ENCODE peak calls at places on chromosomes 1 and 21, in ten cellular contexts. X is stomach; K is brain microvascular endothelial cell; C is breast epithelium; Y is tibial nerve; J is PC-9; H is CD8-positive, alpha-beta T cell; E is tibial artery; W is transverse colon; T is Peyer's patch. B is an unnamed sample. For H3K36me3, the result is how much of the 10 kb centered on the place peaks cover.

GRCh38 chr1:2165636-2166035 is 28.9 kb downstream of the FAAP20 start:
- DNase-seq in X (no peak), K (no peak), C (no peak), Y (no peak), J (no peak), H (no peak), E (no peak), W (no peak), T (no peak), B (no peak)

GRCh38 chr21:45534591-45535331 is 7.5 kb downstream of the SLC19A1 start:
- DNase-seq in X (peak), K (no peak), C (no peak), Y (peak), J (no peak), H (no peak), E (peak), W (peak), T (no peak), B (no peak)

GRCh38 chr1:103063911-103064310 is 44.4 kb downstream of the COL11A1 start:
- DNase-seq in X (no peak), K (no peak), C (no peak), Y (no peak), J (no peak), H (no peak), E (no peak), W (no peak), T (no peak), B (no peak)

GRCh38 chr1:179826626-179827280 is 50.9 kb downstream of the TOR1AIP2 start:
- DNase-seq in X (no peak), K (no peak), C (no peak), Y (no peak), J (no peak), H (no peak), E (peak), W (no peak), T (peak), B (no peak)

GRCh38 chr1:9321480-9321849 is 28.8 kb downstream of the SPSB1 start:
- DNase-seq in X (no peak), K (peak), C (no peak), Y (no peak), J (no peak), H (no peak), E (no peak), W (no peak), T (no peak), B (no peak)

GRCh38 chr1:201827321-201828281 is 1.4 kb upstream of the IPO9 start:
- DNase-seq in X (no peak), K (no peak), C (no peak), Y (no peak), J (no peak), H (no peak), E (no peak), W (no peak), T (no peak), B (no peak)

GRCh38 chr1:184605941-184606340 is 148.7 kb downstream of the EDEM3 start:
- DNase-seq in X (no peak), K (no peak), C (no peak), Y (no peak), J (no peak), H (no peak), E (no peak), W (no peak), T (no peak), B (no peak)

GRCh38 chr21:46057111-46057709 is 40.7 kb upstream of the COL6A2 start:
- DNase-seq in X (no peak), K (no peak), C (no peak), Y (no peak), J (no peak), H (peak), E (no peak), W (no peak), T (no peak), B (no peak)

GRCh38 chr1:224499204-224499603 is 64.6 kb upstream of the WDR26 start:
- DNase-seq in X (no peak), K (no peak), C (no peak), Y (no peak), J (no peak), H (no peak), E (no peak), W (no peak), T (no peak), B (no peak)

GRCh38 chr1:240099748-240100147 is 8.1 kb downstream of the FMN2 start:
- DNase-seq in X (no peak), K (no peak), C (no peak), Y (no peak), J (no peak), H (no peak), E (no peak), W (no peak), T (no peak), B (no peak)

GRCh38 chr1:231176421-231176820 is 14.6 kb downstream of the TRIM67 start:
- DNase-seq in X (no peak), K (no peak), C (no peak), Y (no peak), J (no peak), H (no peak), E (no peak), W (no peak), T (no peak), B (no peak)

GRCh38 chr1:181021811-181022434 is 747 bp downstream of the STX6 start:
- DNase-seq in X (no peak), K (peak), C (peak), Y (peak), J (peak), H (peak), E (peak), W (peak), T (peak), B (peak)

GRCh38 chr1:162663589-162664030 is 31.3 kb downstream of the DDR2 start:
- DNase-seq in X (no peak), K (peak), C (no peak), Y (no peak), J (no peak), H (no peak), E (no peak), W (no peak), T (no peak), B (no peak)

GRCh38 chr1:154186177-154186576 is 5.7 kb downstream of the TPM3 start:
- DNase-seq in X (peak), K (peak), C (peak), Y (no peak), J (peak), H (peak), E (peak), W (peak), T (peak), B (peak)

GRCh38 chr1:98924971-98925370 is 79.7 kb downstream of the PLPPR5 start:
- DNase-seq in X (no peak), K (no peak), C (no peak), Y (no peak), J (no peak), H (no peak), E (no peak), W (no peak), T (no peak), B (no peak)

GRCh38 chr1:184945034-184945433 is 29.3 kb downstream of the NIBAN1 start:
- DNase-seq in X (no peak), K (no peak), C (no peak), Y (no peak), J (no peak), H (no peak), E (no peak), W (no peak), T (no peak), B (no peak)

GRCh38 chr21:23633447-23633846 is 1973.8 kb downstream of the MRPL39 start:
- DNase-seq in X (no peak), K (no peak), C (no peak), Y (no peak), J (no peak), H (no peak), E (no peak), W (no peak), T (no peak), B (no peak)

GRCh38 chr1:186812560-186812959 is 16.2 kb upstream of the PLA2G4A start:
- DNase-seq in X (no peak), K (peak), C (no peak), Y (no peak), J (no peak), H (no peak), E (no peak), W (no peak), T (no peak), B (no peak)

GRCh38 chr1:8495928-8496401 is 178.1 kb downstream of the SLC45A1 start:
- DNase-seq in X (no peak), K (no peak), C (no peak), Y (no peak), J (peak), H (no peak), E (no peak), W (no peak), T (no peak), B (no peak)

GRCh38 chr1:40257313-40257687 is 736 bp upstream of the ZMPSTE24 start:
- DNase-seq in X (peak), K (no peak), C (no peak), Y (no peak), J (no peak), H (no peak), E (no peak), W (no peak), T (no peak), B (no peak)

GRCh38 chr1:33296082-33296458 is 24.8 kb downstream of the A3GALT2 start:
- DNase-seq in X (no peak), K (no peak), C (no peak), Y (no peak), J (no peak), H (no peak), E (peak), W (no peak), T (no peak), B (no peak)

GRCh38 chr21:16072692-16073091 is 342.9 kb downstream of the USP25 start:
- DNase-seq in X (no peak), K (peak), C (no peak), Y (no peak), J (no peak), H (no peak), E (no peak), W (no peak), T (no peak), B (no peak)

GRCh38 chr1:104018922-104019674 is 269.4 kb downstream of the AMY1C start:
- DNase-seq in X (no peak), K (no peak), C (no peak), Y (no peak), J (no peak), H (no peak), E (no peak), W (no peak), T (no peak), B (no peak)

GRCh38 chr1:34785875-34786470 is 5.0 kb downstream of the GJB3 start:
- DNase-seq in X (no peak), K (no peak), C (no peak), Y (no peak), J (no peak), H (no peak), E (peak), W (no peak), T (no peak), B (no peak)

GRCh38 chr1:157748262-157748817 is 28.6 kb downstream of the FCRL2 start:
- DNase-seq in X (no peak), K (no peak), C (no peak), Y (no peak), J (no peak), H (no peak), E (no peak), W (no peak), T (no peak), B (no peak)

GRCh38 chr1:145997156-145998023 is 1.0 kb upstream of the TXNIP start:
- DNase-seq in X (peak), K (no peak), C (no peak), Y (no peak), J (no peak), H (peak), E (peak), W (peak), T (peak), B (peak)

GRCh38 chr1:145995964-145996432 is 381 bp downstream of the TXNIP start:
- DNase-seq in X (peak), K (no peak), C (no peak), Y (no peak), J (no peak), H (no peak), E (peak), W (no peak), T (peak), B (peak)

GRCh38 chr1:145994391-145995120 is 1.8 kb downstream of the TXNIP start:
- DNase-seq in X (peak), K (no peak), C (no peak), Y (no peak), J (no peak), H (no peak), E (peak), W (no peak), T (peak), B (peak)

GRCh38 chr1:145995148-145995851 is 1.1 kb downstream of the TXNIP start:
- DNase-seq in X (peak), K (no peak), C (no peak), Y (no peak), J (no peak), H (no peak), E (peak), W (no peak), T (peak), B (no peak)

GRCh38 chr1:145996433-145997155 is at the start of gene TXNIP:
- DNase-seq in X (peak), K (peak), C (peak), Y (peak), J (peak), H (peak), E (peak), W (peak), T (peak), B (peak)
- H3K27ac ChIP-seq in X (peak), K (peak), C (peak), Y (peak), J (peak), H (peak), E (peak), W (peak), T (peak), B (peak)

GRCh38 chr21:32336711-32337110 is 38.1 kb downstream of the MRAP start:
- DNase-seq in X (no peak), K (peak), C (no peak), Y (no peak), J (no peak), H (no peak), E (no peak), W (no peak), T (no peak), B (no peak)

GRCh38 chr21:32334980-32335471 is 36.4 kb downstream of the MRAP start:
- DNase-seq in X (no peak), K (no peak), C (no peak), Y (no peak), J (no peak), H (no peak), E (peak), W (no peak), T (no peak), B (no peak)

GRCh38 chr21:32337206-32337605 is 38.6 kb downstream of the MRAP start:
- DNase-seq in X (no peak), K (no peak), C (no peak), Y (no peak), J (no peak), H (no peak), E (no peak), W (no peak), T (no peak), B (no peak)

GRCh38 chr21:32333953-32334673 is 35.5 kb downstream of the MRAP start:
- DNase-seq in X (no peak), K (no peak), C (no peak), Y (no peak), J (no peak), H (no peak), E (peak), W (no peak), T (no peak), B (no peak)

DNA sequence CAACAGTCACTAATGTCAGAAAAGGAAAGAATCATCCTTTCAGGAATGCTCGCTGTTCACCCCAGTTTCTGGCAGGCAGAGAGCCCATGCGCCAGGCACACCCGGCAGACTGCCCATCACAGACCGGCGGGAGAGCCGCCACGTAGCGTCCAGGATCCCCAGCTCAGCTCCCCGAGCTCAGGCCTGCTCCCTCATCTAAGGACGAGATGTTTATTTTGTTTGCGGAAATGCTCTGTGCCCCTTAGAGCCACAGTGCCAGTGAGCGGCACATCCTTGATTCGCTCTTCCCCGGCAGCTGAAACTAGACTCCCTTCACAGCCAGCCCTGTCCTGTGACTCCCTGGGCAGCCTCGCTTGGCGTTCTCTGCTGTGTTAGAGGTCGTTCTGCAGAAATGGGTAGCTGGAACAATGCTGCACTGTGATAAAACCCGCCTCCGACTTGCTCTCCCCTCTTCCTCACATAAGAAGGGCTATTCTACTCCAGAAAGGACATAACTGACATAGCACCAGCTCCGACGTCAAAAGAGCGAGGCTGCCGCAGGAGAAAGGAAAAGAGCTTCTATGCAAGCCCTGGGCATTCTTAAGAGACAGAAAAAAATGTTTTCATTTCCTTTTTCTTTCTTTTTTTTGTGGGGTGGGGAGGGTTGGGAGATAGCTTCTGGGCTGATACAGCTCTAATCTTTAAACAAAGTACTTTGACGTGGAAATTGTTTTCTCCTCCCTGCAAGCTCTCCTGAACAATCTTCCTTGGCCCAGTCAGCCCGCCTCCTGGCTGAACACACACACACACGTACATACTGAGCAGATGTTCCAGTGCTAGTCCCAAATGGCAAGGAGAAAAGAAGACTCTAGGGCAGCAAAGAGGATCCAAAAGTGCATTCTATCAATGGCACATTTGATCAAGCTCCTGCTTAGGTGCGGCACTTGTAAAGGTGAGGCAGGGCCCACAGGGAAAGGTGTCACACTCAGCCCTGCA is 37.2 kb downstream of the MRAP start:
- DNase-seq in X (no peak), K (peak), C (no peak), Y (no peak), J (no peak), H (no peak), E (peak), W (no peak), T (no peak), B (no peak)
- H3K4me3 ChIP-seq in X (no peak), K (no peak), C (no peak), Y (peak), J (no peak), H (no peak), E (no peak), W (no peak), T (no peak), B (no peak)

DNA sequence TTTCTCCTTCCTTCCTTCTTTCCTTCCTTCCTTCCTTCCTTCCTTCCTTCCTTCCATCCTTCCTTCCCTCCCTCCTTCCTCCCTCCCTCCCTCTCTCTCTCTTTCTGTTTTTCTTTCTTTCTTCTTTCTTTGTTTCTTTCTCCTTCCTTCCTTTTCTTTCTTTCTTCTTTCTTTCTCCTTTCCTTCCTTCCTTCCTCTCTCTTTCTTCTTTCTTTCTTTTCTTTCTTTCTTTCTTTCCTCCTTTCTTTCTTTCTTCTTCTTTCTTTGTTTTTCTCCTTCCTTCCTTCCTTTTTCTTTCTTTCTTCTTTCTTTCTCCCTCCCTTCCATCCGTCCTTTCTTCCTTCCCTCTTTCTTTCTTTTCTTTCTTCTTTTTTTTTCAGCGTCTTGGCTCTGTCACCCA is 18.1 kb upstream of the IL19 start:
- DNase-seq in X (no peak), K (no peak), C (no peak), Y (no peak), J (no peak), H (no peak), E (no peak), W (no peak), T (no peak), B (no peak)
- H3K36me3 ChIP-seq in X (under half), K (under half), C (under half), Y (under half), J (under half), H (under half), E (under half), W (under half), T (under half), B (under half)

GRCh38 chr1:87902830-87903614 is 574.3 kb downstream of the LMO4 start:
- DNase-seq in X (no peak), K (no peak), C (no peak), Y (no peak), J (no peak), H (no peak), E (no peak), W (no peak), T (peak), B (no peak)
- H3K27ac ChIP-seq in X (no peak), K (no peak), C (no peak), Y (no peak), J (no peak), H (no peak), E (no peak), W (no peak), T (peak), B (no peak)

GRCh38 chr1:168892945-168893344 is 163.9 kb upstream of the DPT start:
- DNase-seq in X (no peak), K (no peak), C (no peak), Y (no peak), J (no peak), H (no peak), E (no peak), W (no peak), T (no peak), B (no peak)
- H3K4me3 ChIP-seq in X (no peak), K (no peak), C (no peak), Y (no peak), J (no peak), H (no peak), E (no peak), W (no peak), T (no peak), B (no peak)

GRCh38 chr1:232428036-232428600 is 201.8 kb downstream of the SIPA1L2 start:
- DNase-seq in X (no peak), K (no peak), C (no peak), Y (no peak), J (no peak), H (no peak), E (no peak), W (no peak), T (no peak), B (no peak)
- H3K36me3 ChIP-seq in X (under half), K (under half), C (under half), Y (under half), J (under half), H (under half), E (under half), W (under half), T (under half), B (under half)

GRCh38 chr1:203177471-203178039 is 1.9 kb upstream of the MYBPH start:
- DNase-seq in X (no peak), K (peak), C (no peak), Y (no peak), J (no peak), H (no peak), E (peak), W (no peak), T (no peak), B (no peak)

GRCh38 chr1:203175237-203176181 is at the start of gene MYBPH:
- DNase-seq in X (no peak), K (no peak), C (no peak), Y (no peak), J (no peak), H (no peak), E (no peak), W (no peak), T (no peak), B (no peak)

GRCh38 chr1:203176273-203176672 is 647 bp upstream of the MYBPH start:
- DNase-seq in X (no peak), K (no peak), C (no peak), Y (no peak), J (no peak), H (no peak), E (no peak), W (no peak), T (no peak), B (no peak)

GRCh38 chr1:203178083-203178482 is 2.5 kb upstream of the MYBPH start:
- DNase-seq in X (no peak), K (peak), C (no peak), Y (no peak), J (no peak), H (no peak), E (peak), W (no peak), T (no peak), B (no peak)

DNA sequence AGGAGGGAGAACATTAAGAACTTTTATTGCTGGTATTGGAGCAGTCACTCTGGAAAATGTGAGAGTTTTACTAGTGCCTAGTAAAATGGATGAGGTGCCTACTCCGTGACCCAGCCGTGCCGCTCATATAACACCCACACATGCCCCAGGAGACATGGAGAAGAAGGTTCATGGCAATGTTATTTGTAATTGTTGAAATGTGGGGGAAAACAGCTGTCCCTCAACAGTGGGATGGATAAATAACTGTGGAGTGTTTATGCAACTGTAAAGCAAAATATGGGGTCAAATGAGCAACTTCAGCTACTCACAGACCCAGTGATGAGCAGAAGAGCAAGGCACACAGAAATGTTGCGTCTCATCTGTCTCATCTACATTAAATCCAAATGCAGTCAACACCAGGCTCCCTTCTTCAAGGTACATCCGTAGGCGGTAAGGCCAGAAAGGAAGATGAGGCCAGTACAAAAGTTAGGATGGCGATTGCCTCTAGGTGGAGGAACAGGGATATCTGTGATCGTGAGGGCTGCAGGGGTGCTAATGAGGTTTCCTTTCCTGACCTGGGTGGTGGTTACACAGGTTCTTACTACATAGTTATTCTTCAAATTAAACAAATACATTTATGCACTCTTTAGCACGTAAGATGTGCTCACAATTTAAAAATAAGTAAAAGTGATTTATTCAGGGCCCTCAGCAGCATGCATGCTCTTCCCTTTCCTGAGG is 1.3 kb upstream of the MYBPH start:
- DNase-seq in X (no peak), K (no peak), C (no peak), Y (no peak), J (no peak), H (no peak), E (no peak), W (no peak), T (no peak), B (no peak)
- H3K27ac ChIP-seq in X (no peak), K (no peak), C (no peak), Y (no peak), J (no peak), H (no peak), E (no peak), W (no peak), T (no peak), B (no peak)